ENCODE peak calls at places on chromosomes 7 and 10, in five cellular contexts. S is SJSA1, R is Caco-2, P is HT-29, L is HCT116. D is an unnamed sample.
A peak's percentile ranks its signal among the peaks of the same experiment; 100 is the strongest.

GRCh38 chr10:62732841-62733653 is 71.5 kb upstream of the ADO start:
- DNase-seq in S (no peak), P (no peak), R (no peak), L (peak; percentile 71), D (no peak)

GRCh38 chr10:29176845-29177244 is 112.0 kb upstream of the LYZL1 start:
- DNase-seq in S (no peak), P (no peak), R (no peak), L (no peak), D (no peak)

GRCh38 chr10:15370741-15371701 is at the start of gene FAM171A1:
- DNase-seq in R (peak; percentile 64), S (peak; percentile 81), L (no peak), P (no peak), D (no peak)

GRCh38 chr7:155987681-155988080 is 175.4 kb upstream of the SHH start:
- DNase-seq in L (no peak), S (peak; percentile 22), R (no peak), P (no peak), D (no peak)

GRCh38 chr7:143901360-143901709 is 641 bp downstream of the TCAF1 start:
- DNase-seq in S (no peak), L (no peak), R (no peak), P (no peak), D (peak; percentile 69)

GRCh38 chr10:58064714-58065528 is 202.8 kb downstream of the IPMK start:
- DNase-seq in P (peak; percentile 85), R (no peak), L (peak; percentile 19), S (no peak), D (peak; percentile 0)

GRCh38 chr7:52719677-52720076 is 315.8 kb upstream of the POM121L12 start:
- DNase-seq in P (no peak), R (no peak), L (no peak), S (no peak), D (no peak)

GRCh38 chr7:134992626-134993179 is 6.4 kb downstream of the AGBL3 start:
- DNase-seq in R (no peak), L (no peak), P (no peak), S (no peak), D (no peak)